ENCODE peak calls at places on chromosomes 2 and 18, in six cellular contexts. B, C, L, F, G and W are unnamed samples.
A peak's percentile ranks its signal among the peaks of the same experiment; 100 is the strongest.

GRCh38 chr2:144512421-144513272 is 7.3 kb downstream of the ZEB2 start:
- DNase-seq in B (no peak), C (no peak), L (no peak), F (peak; percentile 34), G (no peak), W (no peak)

GRCh38 chr18:79849328-79850207 is 51.8 kb downstream of the KCNG2 start:
- DNase-seq in B (no peak), C (no peak), L (no peak), F (no peak), G (no peak), W (no peak)

GRCh38 chr2:111135910-111136297 is 15.2 kb downstream of the BCL2L11 start:
- DNase-seq in B (no peak), C (peak; percentile 29), L (no peak), F (peak; percentile 13), G (no peak), W (no peak)

GRCh38 chr2:207499114-207499513 is 30.6 kb upstream of the CREB1 start:
- DNase-seq in B (no peak), C (no peak), L (no peak), F (no peak), G (no peak), W (no peak)

GRCh38 chr2:38533180-38533579 is 69.5 kb downstream of the HNRNPLL start:
- DNase-seq in B (no peak), C (no peak), L (peak; percentile 56), F (no peak), G (peak; percentile 83), W (peak; percentile 39)

GRCh38 chr2:62787381-62787780 is 81.9 kb downstream of the EHBP1 start:
- DNase-seq in B (no peak), C (no peak), L (no peak), F (peak; percentile 24), G (no peak), W (no peak)

GRCh38 chr2:223459328-223459939 is 142.7 kb downstream of the SCG2 start:
- DNase-seq in B (no peak), C (no peak), L (no peak), F (peak; percentile 6), G (no peak), W (no peak)

GRCh38 chr2:224434618-224435017 is 32.7 kb upstream of the FAM124B start:
- DNase-seq in B (no peak), C (no peak), L (no peak), F (no peak), G (no peak), W (no peak)

GRCh38 chr2:134919360-134920210 is 963 bp downstream of the CCNT2 start:
- DNase-seq in B (no peak), C (no peak), L (no peak), F (no peak), G (no peak), W (peak; percentile 6)
- TF ChIP-seq POLR2A in B (peak; percentile 71), C (no peak), L (peak; percentile 66), F (no peak), G (no peak), W (peak; percentile 56)

GRCh38 chr18:10057808-10058791 is 144.3 kb downstream of the VAPA start:
- DNase-seq in B (no peak), C (no peak), L (no peak), F (no peak), G (no peak), W (no peak)

GRCh38 chr18:10057401-10057800 is 143.6 kb downstream of the VAPA start:
- DNase-seq in B (no peak), C (no peak), L (no peak), F (no peak), G (no peak), W (no peak)

GRCh38 chr18:10061566-10061965 is 147.8 kb downstream of the VAPA start:
- DNase-seq in B (no peak), C (no peak), L (no peak), F (no peak), G (no peak), W (no peak)

GRCh38 chr18:10060469-10060782 is 146.6 kb downstream of the VAPA start:
- DNase-seq in B (no peak), C (no peak), L (no peak), F (no peak), G (no peak), W (no peak)

GRCh38 chr18:10059610-10060468 is 146.0 kb downstream of the VAPA start:
- DNase-seq in B (no peak), C (no peak), L (no peak), F (peak; percentile 10), G (no peak), W (no peak)
- TF ChIP-seq POLR2AphosphoS5 in B (no peak), C (no peak), L (no peak), F (no peak), G (no peak), W (no peak)

DNA sequence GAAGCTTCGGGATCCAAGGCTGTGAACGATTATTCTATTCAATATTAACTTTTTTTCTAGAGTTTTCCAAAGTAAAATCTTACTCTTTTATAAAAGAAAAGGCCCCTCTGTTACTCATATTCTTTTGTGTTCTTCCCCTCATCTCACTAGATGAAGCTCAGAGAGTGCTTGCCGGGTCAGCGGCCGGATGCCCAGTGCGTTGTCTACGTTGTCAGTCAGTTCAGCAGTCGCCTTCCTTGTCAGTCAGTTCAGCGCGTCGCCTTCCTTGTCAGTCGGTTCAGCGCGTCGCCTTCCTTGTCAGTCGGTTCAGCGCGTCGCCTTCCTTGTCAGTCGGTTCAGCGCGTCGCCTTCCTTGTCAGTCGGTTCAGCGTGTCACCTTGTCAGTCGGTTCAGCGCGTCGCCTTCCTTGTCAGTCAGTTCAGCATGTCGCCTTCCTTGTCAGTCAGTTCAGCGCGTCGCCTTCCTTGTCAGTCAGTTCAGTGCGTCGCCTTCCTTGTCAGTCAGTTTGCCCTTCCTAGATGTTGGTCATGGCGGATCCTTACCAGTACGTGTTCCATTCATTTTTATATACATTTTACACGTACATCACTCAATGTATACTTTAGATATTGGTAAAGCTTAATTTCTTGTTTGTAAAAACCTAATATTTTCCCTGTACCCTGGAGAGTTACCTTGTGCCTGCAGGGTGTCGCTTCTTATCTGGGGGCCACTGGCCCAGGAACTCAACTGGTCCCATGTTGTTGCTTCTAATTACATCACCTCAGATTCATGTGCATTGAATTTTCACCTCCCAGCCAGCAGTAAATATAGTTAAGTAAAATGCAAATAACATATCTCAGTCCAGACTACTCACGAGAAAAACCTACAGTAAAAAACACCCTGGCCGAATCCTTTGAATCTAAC is 206.9 kb downstream of the ASB1 start:
- DNase-seq in B (no peak), C (no peak), L (no peak), F (peak; percentile 16), G (no peak), W (no peak)
- TF ChIP-seq TAF1 in B (no peak), C (no peak), L (no peak), F (no peak), G (no peak), W (no peak)

GRCh38 chr2:128027278-128027800 is 520 bp downstream of the SAP130 start:
- DNase-seq in B (peak; percentile 96), C (peak; percentile 98), L (peak; percentile 96), F (peak; percentile 100), G (peak; percentile 92), W (peak; percentile 95)

GRCh38 chr2:128028668-128029054 is 802 bp upstream of the SAP130 start:
- DNase-seq in B (no peak), C (no peak), L (no peak), F (peak; percentile 58), G (no peak), W (no peak)

GRCh38 chr2:128032092-128032491 is 4.2 kb upstream of the SAP130 start:
- DNase-seq in B (no peak), C (no peak), L (no peak), F (peak; percentile 5), G (no peak), W (no peak)

GRCh38 chr2:128026422-128027277 is 1.2 kb downstream of the SAP130 start:
- DNase-seq in B (no peak), C (no peak), L (no peak), F (peak; percentile 10), G (no peak), W (no peak)

DNA sequence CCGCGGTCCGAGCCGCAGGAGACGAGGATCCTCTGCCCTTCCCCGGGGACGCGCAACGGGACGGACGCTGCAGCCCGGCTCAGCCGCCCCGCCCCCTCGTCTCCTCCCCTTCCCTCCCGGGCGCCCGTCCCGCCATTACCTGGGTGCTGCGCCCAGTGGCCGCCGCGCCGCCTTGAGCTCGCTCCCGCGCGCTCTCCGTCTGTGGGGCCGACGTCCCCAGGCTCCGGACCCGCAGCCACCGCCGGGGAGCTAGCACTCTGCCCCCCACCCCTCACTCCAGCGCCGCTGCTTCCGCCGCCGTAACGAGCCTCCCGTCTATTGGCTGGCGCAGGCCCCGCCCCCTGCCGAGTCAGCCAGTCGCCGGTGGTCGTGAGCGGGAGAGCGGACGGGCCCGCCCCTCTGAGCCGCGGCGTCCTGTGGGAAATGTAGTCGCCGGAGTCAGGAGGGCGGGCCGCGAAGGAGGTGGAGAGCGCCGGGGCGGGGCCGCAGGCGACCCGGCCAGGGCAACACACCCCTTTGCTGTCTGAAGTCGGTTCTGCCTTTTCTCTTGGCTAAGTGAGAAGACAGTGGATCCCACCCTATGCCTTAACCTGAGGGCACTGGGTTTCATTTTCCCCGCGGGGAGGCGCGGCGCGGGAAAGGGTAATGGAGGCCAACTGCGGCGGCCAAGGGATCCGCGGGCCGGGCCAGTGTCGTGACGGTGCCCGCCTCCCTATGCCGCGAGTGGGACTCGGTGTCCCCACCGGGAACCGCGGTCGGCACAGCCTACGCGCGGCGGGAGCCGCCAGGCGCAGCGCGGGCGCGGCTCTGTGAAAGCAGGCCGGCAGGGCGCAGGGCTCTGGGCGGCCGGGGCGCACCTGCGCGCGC is at the start of gene SAP130:
- DNase-seq in B (peak; percentile 90), C (peak; percentile 93), L (peak; percentile 96), F (peak; percentile 97), G (peak; percentile 71), W (peak; percentile 91)
- TF ChIP-seq POLR2A in B (peak; percentile 61), C (peak; percentile 75), L (no peak), F (peak; percentile 85), G (peak; percentile 87), W (peak; percentile 43)

GRCh38 chr18:50287441-50288347 is at the start of gene CXXC1:
- DNase-seq in B (peak; percentile 99), C (peak; percentile 98), L (peak; percentile 83), F (peak; percentile 97), G (peak; percentile 99), W (peak; percentile 82)
- TF ChIP-seq POLR2AphosphoS5 in B (no peak), C (peak; percentile 88), L (peak; percentile 52), F (no peak), G (peak; percentile 64), W (peak; percentile 56)

GRCh38 chr2:189328451-189329249 is 112.6 kb upstream of the WDR75 start:
- DNase-seq in B (no peak), C (no peak), L (no peak), F (no peak), G (no peak), W (no peak)

GRCh38 chr2:189327879-189328351 is 113.4 kb upstream of the WDR75 start:
- DNase-seq in B (no peak), C (no peak), L (no peak), F (no peak), G (no peak), W (no peak)
- TF ChIP-seq TAF1 in B (no peak), C (no peak), L (no peak), F (no peak), G (no peak), W (no peak)

DNA sequence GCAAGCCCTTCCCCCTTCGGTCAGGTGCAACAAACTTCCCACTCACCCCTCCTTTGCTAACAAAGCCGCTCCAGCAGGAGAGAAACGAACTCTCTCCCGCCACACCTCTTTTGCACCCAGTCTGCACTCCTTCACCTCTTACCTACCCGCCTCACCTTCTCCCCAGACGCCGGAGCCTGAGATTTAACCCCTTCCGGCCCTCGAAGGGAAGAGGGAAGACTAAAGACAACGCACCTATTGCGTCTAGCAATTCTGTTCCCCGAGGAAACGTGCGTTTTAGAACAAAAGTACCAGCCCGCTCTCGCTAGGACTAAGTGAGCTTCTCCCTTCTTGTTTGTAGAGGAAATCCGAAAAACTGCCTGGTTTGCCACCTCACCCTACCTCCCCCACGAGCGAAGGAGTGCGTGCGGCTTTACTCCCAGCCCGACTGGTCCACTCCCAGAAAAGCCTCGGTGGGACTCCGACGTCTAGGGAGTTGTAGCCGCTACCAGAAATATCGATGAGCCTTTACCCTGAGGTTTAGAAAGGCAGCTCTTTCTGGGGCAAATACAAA is 441 bp upstream of the PEX13 start:
- DNase-seq in B (peak; percentile 43), C (peak; percentile 55), L (peak; percentile 45), F (peak; percentile 87), G (peak; percentile 68), W (peak; percentile 53)
- TF ChIP-seq POLR2A in B (no peak), C (peak; percentile 58), L (peak; percentile 61), F (peak; percentile 73), G (peak; percentile 21), W (peak; percentile 60)